ENCODE peak calls at places on chromosomes 12 and 14, in six cellular contexts. U is A549; P is Jurkat, Clone E6-1; T is tibial artery; K is activated T-cell treated with anti-CD3 and anti-CD28 coated beads for 48 hours; L is LoVo. M is an unnamed sample.

GRCh38 chr12:119456824-119457223 is 122.3 kb downstream of the CCDC60 start:
- DNase-seq in L (no peak), T (no peak), P (no peak), K (no peak), U (no peak), M (no peak)

GRCh38 chr14:99281396-99281795 is 9.4 kb upstream of the BCL11B start:
- DNase-seq in P (no peak), L (no peak), K (no peak), U (no peak), T (no peak), M (no peak)

GRCh38 chr14:100825691-100826331 is at the start of gene MEG3:
- DNase-seq in U (peak; percentile 51), K (no peak), P (no peak), T (peak; percentile 41), L (no peak), M (no peak)

GRCh38 chr14:71130491-71131179 is 223.4 kb downstream of the PCNX1 start:
- DNase-seq in U (no peak), P (no peak), T (no peak), K (no peak), L (peak; percentile 37), M (no peak)

GRCh38 chr12:58148405-58148804 is 207.0 kb downstream of the ATP23 start:
- DNase-seq in T (no peak), K (no peak), U (peak; percentile 68), L (peak; percentile 25), P (no peak), M (no peak)

GRCh38 chr12:77625441-77625840 is 205.3 kb upstream of the NAV3 start:
- DNase-seq in K (no peak), L (peak; percentile 22), P (no peak), T (no peak), U (no peak), M (no peak)

GRCh38 chr12:71846322-71846940 is 6.9 kb downstream of the TBC1D15 start:
- DNase-seq in T (no peak), U (peak; percentile 49), K (no peak), L (peak; percentile 45), P (peak; percentile 19), M (no peak)

GRCh38 chr12:31650927-31651326 is 8.6 kb upstream of the ETFBKMT start:
- DNase-seq in K (no peak), L (peak; percentile 87), T (no peak), P (no peak), U (peak; percentile 69), M (no peak)

GRCh38 chr12:53564941-53565340 is 57.7 kb upstream of the NPFF start:
- DNase-seq in K (no peak), L (no peak), T (no peak), P (no peak), U (no peak), M (no peak)

GRCh38 chr14:26478967-26479366 is 118.9 kb downstream of the NOVA1 start:
- DNase-seq in L (no peak), K (no peak), T (no peak), U (no peak), P (no peak), M (no peak)

GRCh38 chr14:60310086-60310684 is 61.2 kb downstream of the PPM1A start:
- DNase-seq in K (no peak), T (no peak), U (no peak), P (no peak), L (no peak), M (no peak)

GRCh38 chr12:93569656-93570551 is 2.6 kb upstream of the SOCS2 start:
- DNase-seq in T (peak; percentile 78), K (peak; percentile 60), P (peak; percentile 55), L (peak; percentile 93), U (peak; percentile 91), M (peak; percentile 68)

GRCh38 chr14:30610719-30611388 is 11.3 kb upstream of the SCFD1 start:
- DNase-seq in P (peak; percentile 12), L (no peak), K (no peak), T (peak; percentile 73), U (peak; percentile 60), M (no peak)

GRCh38 chr12:2719405-2719804 is 75.4 kb upstream of the FKBP4 start:
- DNase-seq in U (no peak), P (no peak), T (no peak), L (no peak), K (no peak), M (no peak)

GRCh38 chr12:59122784-59123183 is 202.5 kb upstream of the LRIG3 start:
- DNase-seq in U (no peak), P (no peak), L (no peak), K (no peak), T (no peak), M (no peak)

GRCh38 chr12:8680533-8680932 is 17.3 kb upstream of the RIMKLB start:
- DNase-seq in P (no peak), K (no peak), T (no peak), L (no peak), U (no peak), M (no peak)

GRCh38 chr14:77556946-77557345 is 58.3 kb upstream of the ISM2 start:
- DNase-seq in T (no peak), U (no peak), L (no peak), K (no peak), P (no peak), M (no peak)

GRCh38 chr12:22729898-22730443 is 105.0 kb downstream of the ETNK1 start:
- DNase-seq in U (no peak), L (no peak), P (no peak), K (no peak), T (no peak), M (no peak)

GRCh38 chr14:85512491-85512890 is 17.5 kb upstream of the FLRT2 start:
- DNase-seq in L (no peak), U (no peak), P (no peak), K (no peak), T (no peak), M (no peak)

GRCh38 chr14:74905595-74906142 is 17.4 kb downstream of the RPS6KL1 start:
- DNase-seq in P (peak; percentile 24), T (peak; percentile 62), L (peak; percentile 42), K (peak; percentile 69), U (peak; percentile 51), M (peak; percentile 61)

GRCh38 chr12:109679716-109680520 is 33.7 kb upstream of the FAM222A start:
- DNase-seq in U (no peak), P (no peak), K (no peak), T (no peak), L (no peak), M (no peak)

GRCh38 chr14:64880382-64881121 is 845 bp upstream of the SPTB start:
- DNase-seq in L (peak; percentile 43), U (peak; percentile 40), T (peak; percentile 28), P (peak; percentile 35), K (peak; percentile 59), M (peak; percentile 46)

GRCh38 chr14:98099527-98099926 is 1172.5 kb downstream of the BCL11B start:
- DNase-seq in P (no peak), L (no peak), U (no peak), T (no peak), K (no peak), M (no peak)

GRCh38 chr14:45249847-45250575 is 3.0 kb downstream of the MIS18BP1 start:
- DNase-seq in U (no peak), T (no peak), K (no peak), L (no peak), P (peak; percentile 36), M (no peak)

GRCh38 chr12:79452906-79453305 is 237.9 kb downstream of the PAWR start:
- DNase-seq in L (no peak), K (no peak), U (no peak), P (no peak), T (no peak), M (no peak)

GRCh38 chr14:100842799-100843198 is 16.9 kb downstream of the MEG3 start:
- DNase-seq in K (no peak), L (no peak), P (no peak), U (no peak), T (no peak), M (no peak)

GRCh38 chr14:100661340-100661712 is 65.4 kb upstream of the DLK1 start:
- DNase-seq in P (no peak), T (no peak), L (no peak), K (no peak), U (no peak), M (no peak)

GRCh38 chr12:14367097-14367661 is 1.7 kb downstream of the ATF7IP start:
- DNase-seq in U (peak; percentile 19), P (no peak), T (no peak), K (no peak), L (no peak), M (no peak)

GRCh38 chr12:122858171-122858570 is 22.9 kb downstream of the HIP1R start:
- DNase-seq in K (no peak), P (no peak), U (no peak), L (no peak), T (no peak), M (no peak)

GRCh38 chr14:36771256-36771655 is 109.6 kb downstream of the PAX9 start:
- DNase-seq in K (no peak), T (no peak), L (no peak), P (no peak), U (peak; percentile 14), M (no peak)

GRCh38 chr14:89654998-89655397 is 238.0 kb upstream of the FOXN3 start:
- DNase-seq in U (no peak), P (no peak), T (no peak), L (no peak), K (no peak), M (no peak)

GRCh38 chr14:79745046-79745445 is 466.3 kb downstream of the DIO2 start:
- DNase-seq in L (no peak), P (no peak), K (no peak), T (no peak), U (no peak), M (no peak)

GRCh38 chr14:100589071-100589759 is 2.0 kb upstream of the BEGAIN start:
- DNase-seq in U (no peak), L (no peak), T (no peak), P (no peak), K (no peak), M (no peak)

GRCh38 chr12:113261847-113262470 is 40.7 kb downstream of the TPCN1 start:
- DNase-seq in L (no peak), T (no peak), K (peak; percentile 14), U (no peak), P (peak; percentile 72), M (peak; percentile 33)

GRCh38 chr12:104182144-104182543 is 33.4 kb upstream of the TXNRD1 start:
- DNase-seq in K (no peak), P (no peak), T (peak; percentile 90), U (peak; percentile 76), L (no peak), M (no peak)

GRCh38 chr12:132075026-132075713 is 68.9 kb downstream of the DDX51 start:
- DNase-seq in T (no peak), P (no peak), K (no peak), L (no peak), U (no peak), M (no peak)

GRCh38 chr12:115404761-115405470 is 720.9 kb upstream of the TBX3 start:
- DNase-seq in P (no peak), K (no peak), L (no peak), U (peak; percentile 35), T (no peak), M (no peak)

GRCh38 chr14:64865992-64866391 is 13.7 kb downstream of the SPTB start:
- DNase-seq in P (no peak), U (no peak), T (no peak), K (no peak), L (no peak), M (no peak)